ENCODE peak calls at places on chromosome 15, in eight cellular contexts. One of them, this sample, is unnamed.

GRCh38 chr15:90126457-90127435 is 24.5 kb upstream of the IDH2 start:
- DNase-seq in stimulated activated naive B cell treated with anti-CD40 and anti-IgM and Interleukin-4, amounts not matched to agents 10 μg/mL and 1 μg/mL and 100 μg/mL, for 72 hours: no peak
- DNase-seq in T-helper 1 cell: no peak
- DNase-seq in stimulated activated CD8-positive, alpha-beta memory T cell treated with anti-CD3 and anti-CD28 coated beads, Interleukin-2, amount 100 ng/mL, for 1 hour: no peak
- DNase-seq in GM12878: no peak
- DNase-seq in CD8-positive, alpha-beta T cell: no peak
- DNase-seq in thyroid gland: no peak
- DNase-seq in endothelial cell: peak
- DNase-seq in this sample: no peak

GRCh38 chr15:70033109-70033508 is 64.6 kb downstream of the TLE3 start:
- DNase-seq in stimulated activated naive B cell treated with anti-CD40 and anti-IgM and Interleukin-4, amounts not matched to agents 10 μg/mL and 1 μg/mL and 100 μg/mL, for 72 hours: no peak
- DNase-seq in T-helper 1 cell: no peak
- DNase-seq in stimulated activated CD8-positive, alpha-beta memory T cell treated with anti-CD3 and anti-CD28 coated beads, Interleukin-2, amount 100 ng/mL, for 1 hour: no peak
- DNase-seq in GM12878: no peak
- DNase-seq in CD8-positive, alpha-beta T cell: no peak
- DNase-seq in thyroid gland: no peak
- DNase-seq in endothelial cell: no peak
- DNase-seq in this sample: no peak

GRCh38 chr15:31893770-31894169 is 136.5 kb upstream of the CHRNA7 start:
- DNase-seq in stimulated activated naive B cell treated with anti-CD40 and anti-IgM and Interleukin-4, amounts not matched to agents 10 μg/mL and 1 μg/mL and 100 μg/mL, for 72 hours: no peak
- DNase-seq in T-helper 1 cell: no peak
- DNase-seq in stimulated activated CD8-positive, alpha-beta memory T cell treated with anti-CD3 and anti-CD28 coated beads, Interleukin-2, amount 100 ng/mL, for 1 hour: no peak
- DNase-seq in GM12878: no peak
- DNase-seq in CD8-positive, alpha-beta T cell: no peak
- DNase-seq in thyroid gland: no peak
- DNase-seq in endothelial cell: no peak
- DNase-seq in this sample: no peak

GRCh38 chr15:29566914-29567313 is 255.4 kb downstream of the TJP1 start:
- DNase-seq in stimulated activated naive B cell treated with anti-CD40 and anti-IgM and Interleukin-4, amounts not matched to agents 10 μg/mL and 1 μg/mL and 100 μg/mL, for 72 hours: no peak
- DNase-seq in T-helper 1 cell: no peak
- DNase-seq in stimulated activated CD8-positive, alpha-beta memory T cell treated with anti-CD3 and anti-CD28 coated beads, Interleukin-2, amount 100 ng/mL, for 1 hour: no peak
- DNase-seq in GM12878: no peak
- DNase-seq in CD8-positive, alpha-beta T cell: no peak
- DNase-seq in thyroid gland: no peak
- DNase-seq in endothelial cell: no peak
- DNase-seq in this sample: peak

GRCh38 chr15:74978503-74978902 is 16.9 kb upstream of the SCAMP5 start:
- DNase-seq in stimulated activated naive B cell treated with anti-CD40 and anti-IgM and Interleukin-4, amounts not matched to agents 10 μg/mL and 1 μg/mL and 100 μg/mL, for 72 hours: no peak
- DNase-seq in T-helper 1 cell: no peak
- DNase-seq in stimulated activated CD8-positive, alpha-beta memory T cell treated with anti-CD3 and anti-CD28 coated beads, Interleukin-2, amount 100 ng/mL, for 1 hour: no peak
- DNase-seq in GM12878: no peak
- DNase-seq in CD8-positive, alpha-beta T cell: peak
- DNase-seq in thyroid gland: peak
- DNase-seq in endothelial cell: no peak
- DNase-seq in this sample: no peak

GRCh38 chr15:94847325-94847724 is 616.0 kb downstream of the MCTP2 start:
- DNase-seq in stimulated activated naive B cell treated with anti-CD40 and anti-IgM and Interleukin-4, amounts not matched to agents 10 μg/mL and 1 μg/mL and 100 μg/mL, for 72 hours: no peak
- DNase-seq in T-helper 1 cell: no peak
- DNase-seq in stimulated activated CD8-positive, alpha-beta memory T cell treated with anti-CD3 and anti-CD28 coated beads, Interleukin-2, amount 100 ng/mL, for 1 hour: no peak
- DNase-seq in GM12878: no peak
- DNase-seq in CD8-positive, alpha-beta T cell: no peak
- DNase-seq in thyroid gland: no peak
- DNase-seq in endothelial cell: no peak
- DNase-seq in this sample: no peak

GRCh38 chr15:92068121-92068520 is 214.6 kb downstream of the SLCO3A1 start:
- DNase-seq in stimulated activated naive B cell treated with anti-CD40 and anti-IgM and Interleukin-4, amounts not matched to agents 10 μg/mL and 1 μg/mL and 100 μg/mL, for 72 hours: no peak
- DNase-seq in T-helper 1 cell: no peak
- DNase-seq in stimulated activated CD8-positive, alpha-beta memory T cell treated with anti-CD3 and anti-CD28 coated beads, Interleukin-2, amount 100 ng/mL, for 1 hour: no peak
- DNase-seq in GM12878: peak
- DNase-seq in CD8-positive, alpha-beta T cell: no peak
- DNase-seq in thyroid gland: no peak
- DNase-seq in endothelial cell: no peak
- DNase-seq in this sample: no peak

GRCh38 chr15:41585140-41586047 is 26.4 kb downstream of the TYRO3 start:
- DNase-seq in stimulated activated naive B cell treated with anti-CD40 and anti-IgM and Interleukin-4, amounts not matched to agents 10 μg/mL and 1 μg/mL and 100 μg/mL, for 72 hours: peak
- DNase-seq in T-helper 1 cell: no peak
- DNase-seq in stimulated activated CD8-positive, alpha-beta memory T cell treated with anti-CD3 and anti-CD28 coated beads, Interleukin-2, amount 100 ng/mL, for 1 hour: no peak
- DNase-seq in GM12878: no peak
- DNase-seq in CD8-positive, alpha-beta T cell: peak
- DNase-seq in thyroid gland: peak
- DNase-seq in endothelial cell: peak
- DNase-seq in this sample: no peak

GRCh38 chr15:98817745-98818144 is 169.4 kb downstream of the IGF1R start:
- DNase-seq in stimulated activated naive B cell treated with anti-CD40 and anti-IgM and Interleukin-4, amounts not matched to agents 10 μg/mL and 1 μg/mL and 100 μg/mL, for 72 hours: no peak
- DNase-seq in T-helper 1 cell: no peak
- DNase-seq in stimulated activated CD8-positive, alpha-beta memory T cell treated with anti-CD3 and anti-CD28 coated beads, Interleukin-2, amount 100 ng/mL, for 1 hour: no peak
- DNase-seq in GM12878: no peak
- DNase-seq in CD8-positive, alpha-beta T cell: no peak
- DNase-seq in thyroid gland: no peak
- DNase-seq in endothelial cell: no peak
- DNase-seq in this sample: no peak

GRCh38 chr15:98948941-98949340 is 58.7 kb downstream of the PGPEP1L start:
- DNase-seq in stimulated activated naive B cell treated with anti-CD40 and anti-IgM and Interleukin-4, amounts not matched to agents 10 μg/mL and 1 μg/mL and 100 μg/mL, for 72 hours: no peak
- DNase-seq in T-helper 1 cell: no peak
- DNase-seq in stimulated activated CD8-positive, alpha-beta memory T cell treated with anti-CD3 and anti-CD28 coated beads, Interleukin-2, amount 100 ng/mL, for 1 hour: no peak
- DNase-seq in GM12878: no peak
- DNase-seq in CD8-positive, alpha-beta T cell: no peak
- DNase-seq in thyroid gland: no peak
- DNase-seq in endothelial cell: no peak
- DNase-seq in this sample: no peak

GRCh38 chr15:93126496-93127083 is 37.6 kb upstream of the RGMA start:
- DNase-seq in stimulated activated naive B cell treated with anti-CD40 and anti-IgM and Interleukin-4, amounts not matched to agents 10 μg/mL and 1 μg/mL and 100 μg/mL, for 72 hours: no peak
- DNase-seq in T-helper 1 cell: no peak
- DNase-seq in stimulated activated CD8-positive, alpha-beta memory T cell treated with anti-CD3 and anti-CD28 coated beads, Interleukin-2, amount 100 ng/mL, for 1 hour: no peak
- DNase-seq in GM12878: no peak
- DNase-seq in CD8-positive, alpha-beta T cell: no peak
- DNase-seq in thyroid gland: no peak
- DNase-seq in endothelial cell: no peak
- DNase-seq in this sample: no peak

GRCh38 chr15:25987638-25988037 is 124.5 kb upstream of the ATP10A start:
- DNase-seq in stimulated activated naive B cell treated with anti-CD40 and anti-IgM and Interleukin-4, amounts not matched to agents 10 μg/mL and 1 μg/mL and 100 μg/mL, for 72 hours: no peak
- DNase-seq in T-helper 1 cell: no peak
- DNase-seq in stimulated activated CD8-positive, alpha-beta memory T cell treated with anti-CD3 and anti-CD28 coated beads, Interleukin-2, amount 100 ng/mL, for 1 hour: no peak
- DNase-seq in GM12878: no peak
- DNase-seq in CD8-positive, alpha-beta T cell: no peak
- DNase-seq in thyroid gland: no peak
- DNase-seq in endothelial cell: no peak
- DNase-seq in this sample: no peak

GRCh38 chr15:75809986-75810750 is 33.1 kb upstream of the UBE2Q2 start:
- DNase-seq in stimulated activated naive B cell treated with anti-CD40 and anti-IgM and Interleukin-4, amounts not matched to agents 10 μg/mL and 1 μg/mL and 100 μg/mL, for 72 hours: no peak
- DNase-seq in T-helper 1 cell: no peak
- DNase-seq in stimulated activated CD8-positive, alpha-beta memory T cell treated with anti-CD3 and anti-CD28 coated beads, Interleukin-2, amount 100 ng/mL, for 1 hour: no peak
- DNase-seq in GM12878: no peak
- DNase-seq in CD8-positive, alpha-beta T cell: no peak
- DNase-seq in thyroid gland: no peak
- DNase-seq in endothelial cell: no peak
- DNase-seq in this sample: no peak

GRCh38 chr15:74200394-74200793 is 2.2 kb downstream of the STRA6 start:
- DNase-seq in stimulated activated naive B cell treated with anti-CD40 and anti-IgM and Interleukin-4, amounts not matched to agents 10 μg/mL and 1 μg/mL and 100 μg/mL, for 72 hours: no peak
- DNase-seq in T-helper 1 cell: no peak
- DNase-seq in stimulated activated CD8-positive, alpha-beta memory T cell treated with anti-CD3 and anti-CD28 coated beads, Interleukin-2, amount 100 ng/mL, for 1 hour: no peak
- DNase-seq in GM12878: no peak
- DNase-seq in CD8-positive, alpha-beta T cell: no peak
- DNase-seq in thyroid gland: peak
- DNase-seq in endothelial cell: no peak
- DNase-seq in this sample: no peak

GRCh38 chr15:20310603-20311002 is 231.0 kb downstream of the GOLGA6L6 start:
- DNase-seq in stimulated activated naive B cell treated with anti-CD40 and anti-IgM and Interleukin-4, amounts not matched to agents 10 μg/mL and 1 μg/mL and 100 μg/mL, for 72 hours: no peak
- DNase-seq in T-helper 1 cell: no peak
- DNase-seq in stimulated activated CD8-positive, alpha-beta memory T cell treated with anti-CD3 and anti-CD28 coated beads, Interleukin-2, amount 100 ng/mL, for 1 hour: no peak
- DNase-seq in GM12878: no peak
- DNase-seq in CD8-positive, alpha-beta T cell: no peak
- DNase-seq in thyroid gland: no peak
- DNase-seq in endothelial cell: no peak
- DNase-seq in this sample: no peak

GRCh38 chr15:68186671-68187397 is 18.3 kb downstream of the CALML4 start:
- DNase-seq in stimulated activated naive B cell treated with anti-CD40 and anti-IgM and Interleukin-4, amounts not matched to agents 10 μg/mL and 1 μg/mL and 100 μg/mL, for 72 hours: no peak
- DNase-seq in T-helper 1 cell: no peak
- DNase-seq in stimulated activated CD8-positive, alpha-beta memory T cell treated with anti-CD3 and anti-CD28 coated beads, Interleukin-2, amount 100 ng/mL, for 1 hour: no peak
- DNase-seq in GM12878: no peak
- DNase-seq in CD8-positive, alpha-beta T cell: no peak
- DNase-seq in thyroid gland: no peak
- DNase-seq in endothelial cell: no peak
- DNase-seq in this sample: no peak

GRCh38 chr15:68258684-68259083 is 18.9 kb upstream of the FEM1B start:
- DNase-seq in stimulated activated naive B cell treated with anti-CD40 and anti-IgM and Interleukin-4, amounts not matched to agents 10 μg/mL and 1 μg/mL and 100 μg/mL, for 72 hours: no peak
- DNase-seq in T-helper 1 cell: no peak
- DNase-seq in stimulated activated CD8-positive, alpha-beta memory T cell treated with anti-CD3 and anti-CD28 coated beads, Interleukin-2, amount 100 ng/mL, for 1 hour: no peak
- DNase-seq in GM12878: no peak
- DNase-seq in CD8-positive, alpha-beta T cell: no peak
- DNase-seq in thyroid gland: peak
- DNase-seq in endothelial cell: no peak
- DNase-seq in this sample: no peak

GRCh38 chr15:49082960-49083359 is 36.7 kb upstream of the SECISBP2L start:
- DNase-seq in stimulated activated naive B cell treated with anti-CD40 and anti-IgM and Interleukin-4, amounts not matched to agents 10 μg/mL and 1 μg/mL and 100 μg/mL, for 72 hours: no peak
- DNase-seq in T-helper 1 cell: no peak
- DNase-seq in stimulated activated CD8-positive, alpha-beta memory T cell treated with anti-CD3 and anti-CD28 coated beads, Interleukin-2, amount 100 ng/mL, for 1 hour: no peak
- DNase-seq in GM12878: no peak
- DNase-seq in CD8-positive, alpha-beta T cell: no peak
- DNase-seq in thyroid gland: no peak
- DNase-seq in endothelial cell: no peak
- DNase-seq in this sample: no peak

GRCh38 chr15:101042320-101042719 is 123.2 kb downstream of the LRRK1 start:
- DNase-seq in stimulated activated naive B cell treated with anti-CD40 and anti-IgM and Interleukin-4, amounts not matched to agents 10 μg/mL and 1 μg/mL and 100 μg/mL, for 72 hours: no peak
- DNase-seq in T-helper 1 cell: no peak
- DNase-seq in stimulated activated CD8-positive, alpha-beta memory T cell treated with anti-CD3 and anti-CD28 coated beads, Interleukin-2, amount 100 ng/mL, for 1 hour: no peak
- DNase-seq in GM12878: no peak
- DNase-seq in CD8-positive, alpha-beta T cell: peak
- DNase-seq in thyroid gland: no peak
- DNase-seq in endothelial cell: no peak
- DNase-seq in this sample: no peak

GRCh38 chr15:75706682-75706954 is 6.0 kb downstream of the CSPG4 start:
- DNase-seq in stimulated activated naive B cell treated with anti-CD40 and anti-IgM and Interleukin-4, amounts not matched to agents 10 μg/mL and 1 μg/mL and 100 μg/mL, for 72 hours: no peak
- DNase-seq in T-helper 1 cell: no peak
- DNase-seq in stimulated activated CD8-positive, alpha-beta memory T cell treated with anti-CD3 and anti-CD28 coated beads, Interleukin-2, amount 100 ng/mL, for 1 hour: no peak
- DNase-seq in GM12878: no peak
- DNase-seq in CD8-positive, alpha-beta T cell: no peak
- DNase-seq in thyroid gland: no peak
- DNase-seq in endothelial cell: no peak
- DNase-seq in this sample: no peak

GRCh38 chr15:79680721-79681120 is 216.1 kb downstream of the MTHFS start:
- DNase-seq in stimulated activated naive B cell treated with anti-CD40 and anti-IgM and Interleukin-4, amounts not matched to agents 10 μg/mL and 1 μg/mL and 100 μg/mL, for 72 hours: no peak
- DNase-seq in T-helper 1 cell: no peak
- DNase-seq in stimulated activated CD8-positive, alpha-beta memory T cell treated with anti-CD3 and anti-CD28 coated beads, Interleukin-2, amount 100 ng/mL, for 1 hour: no peak
- DNase-seq in GM12878: peak
- DNase-seq in CD8-positive, alpha-beta T cell: no peak
- DNase-seq in thyroid gland: no peak
- DNase-seq in endothelial cell: no peak
- DNase-seq in this sample: no peak

This sample was measured in NCI-H1092.